ENCODE peak calls at places on chromosomes 3 and 15, in four cellular contexts. P, L, C and B are unnamed samples.

GRCh38 chr3:43996379-43997301 is 245.0 kb upstream of the TOPAZ1 start:
- DNase-seq in P (peak; percentile 8), C (peak; percentile 85), L (peak; percentile 63), B (no peak)

GRCh38 chr3:36318584-36319200 is 61.6 kb upstream of the STAC start:
- DNase-seq in C (no peak), L (no peak), P (no peak), B (no peak)

GRCh38 chr15:25176616-25176923 is 221.8 kb downstream of the SNRPN start:
- DNase-seq in P (no peak), C (no peak), L (no peak), B (no peak)

GRCh38 chr3:5136619-5137429 is 14.7 kb downstream of the ARL8B start:
- DNase-seq in C (no peak), L (peak; percentile 36), P (peak; percentile 19), B (no peak)

GRCh38 chr15:61227269-61228024 is 1.7 kb downstream of the RORA start:
- DNase-seq in L (peak; percentile 66), P (peak; percentile 41), C (peak; percentile 13), B (peak; percentile 31)

GRCh38 chr3:125236331-125236903 is 23.9 kb upstream of the SLC12A8 start:
- DNase-seq in P (no peak), L (no peak), C (peak; percentile 85), B (no peak)

GRCh38 chr15:99443768-99444446 is 121.9 kb upstream of the MEF2A start:
- DNase-seq in C (no peak), L (peak; percentile 34), P (no peak), B (no peak)

GRCh38 chr3:44584646-44585501 is at the start of gene ZNF660:
- DNase-seq in C (peak; percentile 60), L (peak; percentile 85), P (peak; percentile 55), B (peak; percentile 54)

GRCh38 chr15:70748281-70748747 is 15.0 kb downstream of the UACA start:
- DNase-seq in L (no peak), P (no peak), C (peak; percentile 61), B (peak; percentile 70)

GRCh38 chr3:40971191-40972168 is 227.8 kb upstream of the CTNNB1 start:
- DNase-seq in C (peak; percentile 76), P (peak; percentile 99), L (peak; percentile 99), B (peak; percentile 81)

GRCh38 chr3:53700441-53700840 is 145.8 kb downstream of the CHDH start:
- DNase-seq in P (no peak), C (no peak), L (no peak), B (no peak)

GRCh38 chr3:154678271-154678670 is 248.3 kb upstream of the GPR149 start:
- DNase-seq in C (no peak), L (no peak), P (no peak), B (no peak)

GRCh38 chr15:101250931-101251829 is 668 bp downstream of the CHSY1 start:
- DNase-seq in P (no peak), L (no peak), C (peak; percentile 44), B (peak; percentile 58)

GRCh38 chr3:43246956-43247355 is 39.4 kb upstream of the SNRK start:
- DNase-seq in P (peak; percentile 97), L (no peak), C (no peak), B (no peak)

GRCh38 chr3:130709671-130710070 is 37.0 kb downstream of the PIK3R4 start:
- DNase-seq in P (no peak), C (no peak), L (no peak), B (no peak)

GRCh38 chr15:39404767-39405173 is 176.1 kb upstream of the THBS1 start:
- DNase-seq in L (peak; percentile 61), C (no peak), P (no peak), B (no peak)

GRCh38 chr15:38652183-38652794 is 87.7 kb upstream of the RASGRP1 start:
- DNase-seq in L (no peak), C (no peak), P (no peak), B (no peak)

GRCh38 chr3:31868246-31868645 is 112.8 kb downstream of the OSBPL10 start:
- DNase-seq in P (no peak), C (peak; percentile 19), L (no peak), B (no peak)

GRCh38 chr3:153614131-153614530 is 452.1 kb downstream of the RAP2B start:
- DNase-seq in L (no peak), C (no peak), P (no peak), B (no peak)

GRCh38 chr15:55276324-55276723 is 13.3 kb downstream of the RAB27A start:
- DNase-seq in C (peak; percentile 33), P (no peak), L (no peak), B (peak; percentile 71)

GRCh38 chr3:112653881-112654300 is 12.9 kb upstream of the CCDC80 start:
- DNase-seq in L (peak; percentile 91), P (no peak), C (no peak), B (no peak)

GRCh38 chr3:52119826-52120225 is 34.4 kb downstream of the POC1A start:
- DNase-seq in P (no peak), C (no peak), L (no peak), B (no peak)

GRCh38 chr15:61749169-61749568 is 311.1 kb downstream of the VPS13C start:
- DNase-seq in P (no peak), C (no peak), L (peak; percentile 10), B (no peak)

GRCh38 chr15:58473720-58474119 is 41.9 kb downstream of the LIPC start:
- DNase-seq in L (peak; percentile 81), C (no peak), P (peak; percentile 87), B (no peak)

GRCh38 chr3:148903022-148903442 is 37.9 kb downstream of the CPA3 start:
- DNase-seq in L (peak; percentile 49), C (no peak), P (no peak), B (no peak)

GRCh38 chr3:148903941-148904340 is 38.8 kb downstream of the CPA3 start:
- DNase-seq in L (no peak), C (no peak), P (no peak), B (no peak)

DNA sequence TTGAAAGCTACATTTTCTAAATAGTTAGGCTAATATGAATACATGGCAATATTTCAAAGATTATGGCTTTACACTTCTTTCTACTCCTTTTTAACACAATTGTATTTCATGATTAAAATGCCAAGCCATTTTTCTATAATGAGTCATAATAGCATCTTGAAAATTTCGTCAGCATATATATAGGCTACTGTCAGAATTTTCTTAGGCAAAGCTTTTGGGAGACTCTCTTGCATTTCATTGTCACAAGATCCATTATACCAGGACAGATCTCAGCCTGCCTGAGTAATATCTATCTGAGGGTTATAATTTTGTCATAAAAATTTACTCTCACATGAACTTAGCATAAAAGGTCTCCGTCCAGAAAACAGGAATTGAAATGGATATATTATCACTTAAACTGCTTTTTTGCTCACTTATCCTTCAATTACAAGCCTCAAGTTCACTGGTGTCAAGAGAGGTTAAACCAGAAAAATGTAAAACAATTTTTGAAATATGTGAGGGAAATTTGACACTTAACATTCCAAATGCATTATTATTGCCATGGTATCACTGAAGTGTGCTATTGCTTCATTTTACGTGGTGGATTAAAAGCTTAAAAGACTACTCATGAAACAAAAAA is 37.2 kb downstream of the CPA3 start:
- DNase-seq in P (no peak), L (peak; percentile 69), C (no peak), B (no peak)
- TF ChIP-seq CTCF in P (no peak), L (no peak), C (no peak), B (no peak)

GRCh38 chr15:96410175-96411055 is 79.9 kb downstream of the NR2F2 start:
- DNase-seq in L (peak; percentile 29), C (no peak), P (peak; percentile 16), B (no peak)
- H3K4me3 ChIP-seq in L (no peak overlapping the region), C (no peak overlapping the region), P (no peak overlapping the region), B (no peak overlapping the region)

DNA sequence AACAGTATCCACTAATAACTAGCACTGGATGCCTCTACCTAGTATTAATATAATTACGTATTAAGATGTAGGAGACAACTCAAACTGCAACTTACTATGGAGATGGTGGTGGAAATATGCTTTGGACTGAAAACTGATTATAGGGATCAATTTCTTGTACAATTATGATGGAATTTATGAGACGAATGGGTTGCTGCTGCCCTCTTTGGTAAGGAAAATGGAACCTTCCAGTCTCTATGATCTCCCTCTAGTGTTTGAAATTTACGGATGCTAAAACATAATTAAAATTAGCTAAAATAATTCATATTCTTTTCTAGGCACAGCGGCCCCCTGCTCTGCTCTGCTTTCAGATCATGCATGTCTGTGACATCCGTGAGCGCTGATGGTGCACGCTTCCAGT is 132.3 kb downstream of the NR2F2 start:
- DNase-seq in L (no peak), P (peak; percentile 29), C (no peak), B (no peak)
- TF ChIP-seq CTCF in L (no peak), P (peak; percentile 18), C (no peak), B (no peak)

DNA sequence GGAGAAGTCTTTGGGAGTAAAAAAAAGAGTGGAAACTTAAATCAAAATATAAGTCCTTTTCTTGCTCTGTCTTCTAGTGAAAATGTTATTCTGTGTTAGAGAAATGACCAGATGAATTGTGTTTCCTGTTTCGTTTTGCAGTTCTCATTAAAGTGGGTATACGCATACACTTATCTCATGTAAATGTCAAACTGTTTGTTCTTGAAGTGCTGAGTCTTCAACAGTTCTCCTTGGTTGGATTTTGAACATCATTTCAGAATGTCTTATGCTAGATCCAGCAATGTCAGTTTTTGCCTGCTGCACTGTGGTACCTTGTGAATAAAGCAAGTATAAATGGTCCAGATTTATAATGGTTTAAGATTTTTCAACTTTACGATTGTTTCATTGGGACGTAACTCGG is 105.9 kb downstream of the FNDC3B start:
- DNase-seq in L (no peak), C (no peak), P (no peak), B (no peak)
- H3K4me3 ChIP-seq in L (no peak overlapping the region), C (no peak overlapping the region), P (no peak overlapping the region), B (no peak overlapping the region)

GRCh38 chr3:97764186-97765055 is at the start of gene ARL6:
- DNase-seq in C (peak; percentile 82), P (peak; percentile 87), L (peak; percentile 91), B (peak; percentile 87)
- TF ChIP-seq CTCF in C (no peak), P (no peak), L (peak; percentile 12), B (no peak)

GRCh38 chr3:174442317-174442682 is 416.8 kb upstream of the NAALADL2 start:
- DNase-seq in L (no peak), P (no peak), C (no peak), B (no peak)
- H3K4me3 ChIP-seq in L (peak overlapping the region; percentile 69), P (no peak overlapping the region), C (no peak overlapping the region), B (no peak overlapping the region)

GRCh38 chr3:14296352-14296751 is 106.1 kb upstream of the SLC6A6 start:
- DNase-seq in C (no peak), P (no peak), L (no peak), B (no peak)
- TF ChIP-seq CTCF in C (no peak), P (no peak), L (no peak), B (no peak)